ENCODE peak calls at places on chromosome 16, in nine cellular contexts. One of them, this sample, is unnamed.

GRCh38 chr16:23842137-23842600 is 6.4 kb downstream of the PRKCB start:
- DNase-seq in posterior cingulate gyrus: no peak
- DNase-seq in NCI-H1417: no peak
- DNase-seq in GM12864: peak; percentile 92
- DNase-seq in uterus: no peak
- DNase-seq in NCI-H1105: no peak
- DNase-seq in heart right ventricle: no peak
- DNase-seq in activated T-helper 1 cell treated with Interleukin-2 at 50 U/mL for 16 hours: no peak
- DNase-seq in Caki2: no peak
- DNase-seq in this sample: no peak

GRCh38 chr16:1183235-1183907 is 30.5 kb downstream of the CACNA1H start:
- DNase-seq in activated T-helper 1 cell treated with Interleukin-2 at 50 U/mL for 16 hours: no peak
- DNase-seq in GM12864: no peak
- DNase-seq in posterior cingulate gyrus: peak; percentile 27
- DNase-seq in heart right ventricle: peak; percentile 67
- DNase-seq in uterus: peak; percentile 83
- DNase-seq in NCI-H1417: peak; percentile 89
- DNase-seq in Caki2: peak; percentile 90
- DNase-seq in NCI-H1105: no peak
- DNase-seq in this sample: no peak

GRCh38 chr16:50699345-50700159 is 6.1 kb downstream of the NOD2 start:
- DNase-seq in NCI-H1105: no peak
- DNase-seq in NCI-H1417: no peak
- DNase-seq in posterior cingulate gyrus: no peak
- DNase-seq in uterus: no peak
- DNase-seq in GM12864: no peak
- DNase-seq in Caki2: no peak
- DNase-seq in activated T-helper 1 cell treated with Interleukin-2 at 50 U/mL for 16 hours: no peak
- DNase-seq in heart right ventricle: no peak
- DNase-seq in this sample: no peak

GRCh38 chr16:66369055-66369592 is 2.6 kb downstream of the CDH5 start:
- DNase-seq in activated T-helper 1 cell treated with Interleukin-2 at 50 U/mL for 16 hours: no peak
- DNase-seq in NCI-H1105: no peak
- DNase-seq in GM12864: no peak
- DNase-seq in posterior cingulate gyrus: no peak
- DNase-seq in heart right ventricle: no peak
- DNase-seq in Caki2: no peak
- DNase-seq in uterus: no peak
- DNase-seq in NCI-H1417: no peak
- DNase-seq in this sample: no peak

GRCh38 chr16:21179983-21180365 is 21.5 kb downstream of the LDAF1 start:
- DNase-seq in posterior cingulate gyrus: no peak
- DNase-seq in NCI-H1105: no peak
- DNase-seq in heart right ventricle: no peak
- DNase-seq in GM12864: no peak
- DNase-seq in Caki2: no peak
- DNase-seq in activated T-helper 1 cell treated with Interleukin-2 at 50 U/mL for 16 hours: no peak
- DNase-seq in uterus: no peak
- DNase-seq in NCI-H1417: no peak
- DNase-seq in this sample: no peak

GRCh38 chr16:57564571-57565270 is 22.3 kb downstream of the ADGRG5 start:
- DNase-seq in heart right ventricle: no peak
- DNase-seq in posterior cingulate gyrus: no peak
- DNase-seq in NCI-H1105: no peak
- DNase-seq in activated T-helper 1 cell treated with Interleukin-2 at 50 U/mL for 16 hours: no peak
- DNase-seq in NCI-H1417: no peak
- DNase-seq in GM12864: no peak
- DNase-seq in Caki2: no peak
- DNase-seq in uterus: no peak
- DNase-seq in this sample: no peak

GRCh38 chr16:73565263-73565662 is 517.3 kb upstream of the ZFHX3 start:
- DNase-seq in uterus: no peak
- DNase-seq in posterior cingulate gyrus: no peak
- DNase-seq in Caki2: no peak
- DNase-seq in NCI-H1105: no peak
- DNase-seq in heart right ventricle: no peak
- DNase-seq in activated T-helper 1 cell treated with Interleukin-2 at 50 U/mL for 16 hours: no peak
- DNase-seq in NCI-H1417: peak; percentile 8
- DNase-seq in GM12864: no peak
- DNase-seq in this sample: no peak

GRCh38 chr16:71528257-71528656 is 2.0 kb downstream of the CHST4 start:
- DNase-seq in heart right ventricle: no peak
- DNase-seq in NCI-H1417: no peak
- DNase-seq in uterus: no peak
- DNase-seq in GM12864: no peak
- DNase-seq in activated T-helper 1 cell treated with Interleukin-2 at 50 U/mL for 16 hours: no peak
- DNase-seq in NCI-H1105: no peak
- DNase-seq in Caki2: no peak
- DNase-seq in posterior cingulate gyrus: no peak
- DNase-seq in this sample: no peak

GRCh38 chr16:15466886-15467781 is 32.7 kb downstream of the BMERB1 start:
- DNase-seq in NCI-H1417: no peak
- DNase-seq in GM12864: no peak
- DNase-seq in posterior cingulate gyrus: no peak
- DNase-seq in Caki2: peak; percentile 42
- DNase-seq in uterus: no peak
- DNase-seq in NCI-H1105: no peak
- DNase-seq in activated T-helper 1 cell treated with Interleukin-2 at 50 U/mL for 16 hours: no peak
- DNase-seq in heart right ventricle: no peak
- DNase-seq in this sample: no peak

GRCh38 chr16:29925173-29925804 is 737 bp downstream of the KCTD13 start:
- DNase-seq in posterior cingulate gyrus: no peak
- DNase-seq in NCI-H1105: no peak
- DNase-seq in GM12864: no peak
- DNase-seq in activated T-helper 1 cell treated with Interleukin-2 at 50 U/mL for 16 hours: no peak
- DNase-seq in Caki2: no peak
- DNase-seq in heart right ventricle: no peak
- DNase-seq in uterus: no peak
- DNase-seq in NCI-H1417: peak; percentile 32
- DNase-seq in this sample: no peak

GRCh38 chr16:82061861-82062525 is 26.9 kb downstream of the HSD17B2 start:
- DNase-seq in NCI-H1105: no peak
- DNase-seq in activated T-helper 1 cell treated with Interleukin-2 at 50 U/mL for 16 hours: no peak
- DNase-seq in posterior cingulate gyrus: no peak
- DNase-seq in Caki2: no peak
- DNase-seq in uterus: no peak
- DNase-seq in NCI-H1417: no peak
- DNase-seq in GM12864: no peak
- DNase-seq in heart right ventricle: no peak
- DNase-seq in this sample: no peak

GRCh38 chr16:50185005-50185505 is 31.9 kb downstream of the TENT4B start:
- DNase-seq in Caki2: peak; percentile 93
- DNase-seq in NCI-H1417: no peak
- DNase-seq in heart right ventricle: no peak
- DNase-seq in NCI-H1105: no peak
- DNase-seq in posterior cingulate gyrus: no peak
- DNase-seq in GM12864: no peak
- DNase-seq in activated T-helper 1 cell treated with Interleukin-2 at 50 U/mL for 16 hours: no peak
- DNase-seq in uterus: no peak
- DNase-seq in this sample: no peak

GRCh38 chr16:68356249-68356918 is 45.6 kb downstream of the PRMT7 start:
- DNase-seq in Caki2: no peak
- DNase-seq in uterus: no peak
- DNase-seq in NCI-H1417: no peak
- DNase-seq in activated T-helper 1 cell treated with Interleukin-2 at 50 U/mL for 16 hours: peak; percentile 61
- DNase-seq in NCI-H1105: no peak
- DNase-seq in GM12864: peak; percentile 77
- DNase-seq in heart right ventricle: no peak
- DNase-seq in posterior cingulate gyrus: no peak
- DNase-seq in this sample: peak; percentile 84

GRCh38 chr16:266258-267164 is 9.2 kb downstream of the RGS11 start:
- DNase-seq in GM12864: no peak
- DNase-seq in activated T-helper 1 cell treated with Interleukin-2 at 50 U/mL for 16 hours: no peak
- DNase-seq in NCI-H1417: no peak
- DNase-seq in NCI-H1105: no peak
- DNase-seq in posterior cingulate gyrus: no peak
- DNase-seq in heart right ventricle: no peak
- DNase-seq in uterus: no peak
- DNase-seq in Caki2: no peak
- DNase-seq in this sample: no peak

GRCh38 chr16:23072769-23073549 is 76.3 kb downstream of the USP31 start:
- DNase-seq in NCI-H1105: no peak
- DNase-seq in NCI-H1417: no peak
- DNase-seq in heart right ventricle: no peak
- DNase-seq in Caki2: peak; percentile 31
- DNase-seq in GM12864: no peak
- DNase-seq in posterior cingulate gyrus: no peak
- DNase-seq in activated T-helper 1 cell treated with Interleukin-2 at 50 U/mL for 16 hours: no peak
- DNase-seq in uterus: no peak
- DNase-seq in this sample: no peak

GRCh38 chr16:3266873-3267537 is 10.6 kb upstream of the MEFV start:
- DNase-seq in Caki2: peak; percentile 35
- DNase-seq in uterus: no peak
- DNase-seq in GM12864: no peak
- DNase-seq in heart right ventricle: no peak
- DNase-seq in activated T-helper 1 cell treated with Interleukin-2 at 50 U/mL for 16 hours: no peak
- DNase-seq in posterior cingulate gyrus: no peak
- DNase-seq in NCI-H1417: no peak
- DNase-seq in NCI-H1105: peak; percentile 28
- DNase-seq in this sample: no peak

GRCh38 chr16:67456383-67457140 is 24.4 kb downstream of the ATP6V0D1 start:
- DNase-seq in NCI-H1417: no peak
- DNase-seq in Caki2: no peak
- DNase-seq in GM12864: no peak
- DNase-seq in NCI-H1105: no peak
- DNase-seq in activated T-helper 1 cell treated with Interleukin-2 at 50 U/mL for 16 hours: no peak
- DNase-seq in heart right ventricle: peak; percentile 67
- DNase-seq in posterior cingulate gyrus: no peak
- DNase-seq in uterus: peak; percentile 82
- DNase-seq in this sample: no peak

GRCh38 chr16:64445649-64446048 is 676.2 kb downstream of the CDH11 start:
- DNase-seq in posterior cingulate gyrus: no peak
- DNase-seq in heart right ventricle: no peak
- DNase-seq in Caki2: no peak
- DNase-seq in NCI-H1105: no peak
- DNase-seq in activated T-helper 1 cell treated with Interleukin-2 at 50 U/mL for 16 hours: no peak
- DNase-seq in NCI-H1417: peak; percentile 27
- DNase-seq in GM12864: no peak
- DNase-seq in uterus: no peak
- DNase-seq in this sample: no peak

GRCh38 chr16:67927131-67927941 is 4.3 kb downstream of the CTRL start:
- DNase-seq in uterus: no peak
- DNase-seq in GM12864: no peak
- DNase-seq in posterior cingulate gyrus: no peak
- DNase-seq in NCI-H1417: no peak
- DNase-seq in activated T-helper 1 cell treated with Interleukin-2 at 50 U/mL for 16 hours: no peak
- DNase-seq in Caki2: no peak
- DNase-seq in heart right ventricle: no peak
- DNase-seq in NCI-H1105: no peak
- DNase-seq in this sample: no peak

GRCh38 chr16:1545044-1545736 is 11.7 kb downstream of the TMEM204 start:
- DNase-seq in activated T-helper 1 cell treated with Interleukin-2 at 50 U/mL for 16 hours: no peak
- DNase-seq in posterior cingulate gyrus: no peak
- DNase-seq in NCI-H1105: no peak
- DNase-seq in uterus: no peak
- DNase-seq in heart right ventricle: peak; percentile 77
- DNase-seq in Caki2: no peak
- DNase-seq in GM12864: no peak
- DNase-seq in NCI-H1417: no peak
- DNase-seq in this sample: no peak

GRCh38 chr16:1763521-1764511 is 7.5 kb downstream of the NME3 start:
- DNase-seq in NCI-H1105: no peak
- DNase-seq in activated T-helper 1 cell treated with Interleukin-2 at 50 U/mL for 16 hours: no peak
- DNase-seq in heart right ventricle: no peak
- DNase-seq in Caki2: no peak
- DNase-seq in NCI-H1417: no peak
- DNase-seq in posterior cingulate gyrus: no peak
- DNase-seq in GM12864: no peak
- DNase-seq in uterus: no peak
- DNase-seq in this sample: no peak

GRCh38 chr16:30523768-30524574 is 2.4 kb downstream of the ZNF768 start:
- DNase-seq in uterus: no peak
- DNase-seq in NCI-H1105: no peak
- DNase-seq in posterior cingulate gyrus: no peak
- DNase-seq in heart right ventricle: peak; percentile 69
- DNase-seq in NCI-H1417: no peak
- DNase-seq in GM12864: no peak
- DNase-seq in activated T-helper 1 cell treated with Interleukin-2 at 50 U/mL for 16 hours: no peak
- DNase-seq in Caki2: no peak
- DNase-seq in this sample: no peak

GRCh38 chr16:73010150-73010676 is 37.7 kb downstream of the ZFHX3 start:
- DNase-seq in activated T-helper 1 cell treated with Interleukin-2 at 50 U/mL for 16 hours: no peak
- DNase-seq in heart right ventricle: no peak
- DNase-seq in uterus: no peak
- DNase-seq in posterior cingulate gyrus: no peak
- DNase-seq in Caki2: no peak
- DNase-seq in GM12864: no peak
- DNase-seq in NCI-H1105: no peak
- DNase-seq in NCI-H1417: peak; percentile 82
- DNase-seq in this sample: no peak

GRCh38 chr16:31452631-31453106 is 6.6 kb upstream of the ARMC5 start:
- DNase-seq in uterus: no peak
- DNase-seq in activated T-helper 1 cell treated with Interleukin-2 at 50 U/mL for 16 hours: no peak
- DNase-seq in GM12864: no peak
- DNase-seq in heart right ventricle: no peak
- DNase-seq in NCI-H1105: no peak
- DNase-seq in Caki2: peak; percentile 91
- DNase-seq in NCI-H1417: no peak
- DNase-seq in posterior cingulate gyrus: no peak
- DNase-seq in this sample: no peak

This sample was measured in stimulated activated effector memory CD8-positive, alpha-beta T cell treated with anti-CD3 and anti-CD28 coated beads, Interleukin-12 subunit alpha, Interleukin-12 subunit beta, amount 100 ng/mL, for 72 hours.